ENCODE peak calls at places on chromosomes 13 and 19, in eight cellular contexts. I is heart left ventricle, T is A549, N is K562, U is suprapubic skin, V is IMR-90, M is stomach, K is breast epithelium. Z is an unnamed sample.

GRCh38 chr19:46670874-46671273 is 9.9 kb upstream of the DACT3 start:
- DNase-seq in I (no peak), T (no peak), N (no peak), U (no peak), V (peak; percentile 47), M (no peak), K (no peak), Z (no peak)

GRCh38 chr13:31174018-31174417 is 12.3 kb upstream of the HSPH1 start:
- DNase-seq in I (no peak), T (no peak), N (no peak), U (no peak), V (peak; percentile 77), M (no peak), K (no peak), Z (no peak)

GRCh38 chr13:65940720-65941119 is 1289.4 kb downstream of the PCDH9 start:
- DNase-seq in I (peak; percentile 68), T (no peak), N (no peak), U (no peak), V (no peak), M (no peak), K (no peak), Z (no peak)

GRCh38 chr13:108961542-108962125 is 332.2 kb downstream of the MYO16 start:
- DNase-seq in I (no peak), T (peak; percentile 4), N (peak; percentile 47), U (no peak), V (peak; percentile 62), M (no peak), K (no peak), Z (no peak)

GRCh38 chr19:5863030-5863665 is 7.2 kb downstream of the FUT5 start:
- DNase-seq in I (no peak), T (no peak), N (no peak), U (no peak), V (no peak), M (no peak), K (no peak), Z (no peak)

GRCh38 chr13:39263033-39263432 is 224.8 kb downstream of the NHLRC3 start:
- DNase-seq in I (peak; percentile 41), T (peak; percentile 28), N (peak; percentile 40), U (no peak), V (peak; percentile 23), M (peak; percentile 27), K (no peak), Z (peak; percentile 9)

GRCh38 chr19:38735257-38735686 is 9.0 kb downstream of the CAPN12 start:
- DNase-seq in I (no peak), T (peak; percentile 69), N (peak; percentile 45), U (no peak), V (no peak), M (peak; percentile 52), K (no peak), Z (peak; percentile 22)

GRCh38 chr13:74678308-74678958 is 544.2 kb upstream of the KLF12 start:
- DNase-seq in I (no peak), T (no peak), N (no peak), U (no peak), V (no peak), M (no peak), K (no peak), Z (no peak)

GRCh38 chr13:53276265-53276664 is 247.7 kb downstream of the OLFM4 start:
- DNase-seq in I (no peak), T (no peak), N (no peak), U (no peak), V (no peak), M (no peak), K (no peak), Z (no peak)

GRCh38 chr19:5369962-5370367 is 29.4 kb upstream of the PTPRS start:
- DNase-seq in I (no peak), T (peak; percentile 55), N (peak; percentile 77), U (no peak), V (no peak), M (peak; percentile 69), K (no peak), Z (peak; percentile 12)

GRCh38 chr13:43865892-43866291 is 13.6 kb downstream of the CCDC122 start:
- DNase-seq in I (no peak), T (no peak), N (no peak), U (no peak), V (peak; percentile 87), M (no peak), K (no peak), Z (no peak)

GRCh38 chr13:98570929-98571372 is 6.0 kb downstream of the STK24 start:
- DNase-seq in I (no peak), T (no peak), N (peak; percentile 21), U (no peak), V (no peak), M (peak; percentile 43), K (no peak), Z (no peak)

GRCh38 chr13:31775686-31776085 is 36.4 kb downstream of the RXFP2 start:
- DNase-seq in I (peak; percentile 65), T (no peak), N (no peak), U (peak; percentile 64), V (no peak), M (no peak), K (no peak), Z (no peak)

GRCh38 chr13:41463823-41464602 is 6.7 kb downstream of the RGCC start:
- DNase-seq in I (no peak), T (no peak), N (peak; percentile 88), U (no peak), V (no peak), M (no peak), K (no peak), Z (no peak)

DNA sequence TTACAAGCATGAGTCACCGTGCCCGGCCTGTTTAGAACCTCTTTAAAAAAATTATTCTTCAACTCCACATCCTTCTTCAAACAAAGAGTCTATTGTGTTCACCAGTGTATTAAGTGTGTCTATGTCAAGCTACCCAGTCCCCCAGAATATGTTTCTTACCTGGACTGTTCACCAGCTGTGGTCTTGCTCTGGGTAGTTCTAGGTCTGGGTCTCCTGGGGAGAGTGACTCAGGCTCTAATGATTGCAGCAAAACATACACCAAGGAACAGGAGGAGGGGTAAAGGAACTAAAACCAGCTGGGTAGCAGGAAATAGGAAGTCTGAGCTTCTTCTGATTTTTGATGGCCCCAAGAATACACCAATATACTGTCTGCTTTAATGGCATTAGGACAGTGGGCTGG is at the start of gene FPR1:
- DNase-seq in I (no peak), T (no peak), N (no peak), U (no peak), V (no peak), M (no peak), K (no peak), Z (no peak)
- H3K4me3 ChIP-seq in I (peak within 1 kb of the TSS; percentile 54), T (no peak within 1 kb of the TSS), N (no peak within 1 kb of the TSS), U (no peak within 1 kb of the TSS), V (no peak within 1 kb of the TSS), M (no peak within 1 kb of the TSS), K (peak within 1 kb of the TSS; percentile 13), Z (no peak within 1 kb of the TSS)

DNA sequence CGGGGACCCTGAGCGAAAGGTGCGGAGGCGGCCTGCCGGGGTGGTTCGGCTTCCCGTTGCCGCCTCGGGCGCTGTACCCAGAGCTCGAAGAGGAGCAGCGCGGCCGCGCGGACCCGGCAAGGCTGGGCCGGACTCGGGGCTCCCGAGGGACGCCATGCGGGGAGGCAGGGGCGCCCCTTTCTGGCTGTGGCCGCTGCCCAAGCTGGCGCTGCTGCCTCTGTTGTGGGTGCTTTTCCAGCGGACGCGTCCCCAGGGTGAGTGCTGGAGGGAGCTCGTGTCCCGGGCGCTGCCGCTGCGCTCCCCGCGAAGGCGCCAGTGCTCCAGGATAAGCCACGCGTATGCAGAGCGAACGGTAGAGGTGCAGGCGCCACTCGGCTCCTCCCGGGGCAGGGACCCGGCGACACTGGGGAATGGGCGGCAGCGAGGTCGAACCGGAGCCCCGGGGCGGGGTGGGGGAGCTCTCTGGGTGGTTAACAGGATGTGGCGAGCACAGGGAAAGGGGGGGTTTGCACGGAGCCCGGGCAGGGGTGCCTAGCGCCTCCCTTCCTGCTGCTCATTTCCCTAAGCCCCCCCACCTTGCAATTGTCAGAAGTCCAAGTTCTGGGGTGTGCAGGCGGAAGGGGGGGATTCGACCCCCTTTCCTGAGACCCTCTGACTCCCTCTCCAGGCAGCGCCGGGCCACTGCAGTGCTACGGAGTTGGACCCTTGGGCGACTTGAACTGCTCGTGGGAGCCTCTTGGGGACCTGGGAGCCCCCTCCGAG is at the start of gene IL27RA:
- DNase-seq in I (peak; percentile 76), T (peak; percentile 59), N (peak; percentile 88), U (no peak), V (peak; percentile 31), M (peak; percentile 64), K (no peak), Z (peak; percentile 26)
- TF ChIP-seq POLR2A in I (peak; percentile 51), T (peak; percentile 16), N (peak; percentile 78), U (no peak), V (no peak), M (no peak), K (no peak), Z (no peak)

GRCh38 chr19:50317115-50317514 is 12.1 kb downstream of the KCNC3 start:
- DNase-seq in I (no peak), T (no peak), N (no peak), U (no peak), V (no peak), M (no peak), K (no peak), Z (no peak)

GRCh38 chr19:50313812-50314536 is 15.2 kb downstream of the KCNC3 start:
- DNase-seq in I (no peak), T (no peak), N (no peak), U (no peak), V (no peak), M (no peak), K (no peak), Z (no peak)

GRCh38 chr19:50312967-50313811 is 16.0 kb downstream of the KCNC3 start:
- DNase-seq in I (no peak), T (no peak), N (no peak), U (no peak), V (no peak), M (no peak), K (no peak), Z (no peak)

GRCh38 chr19:50315773-50316448 is 13.3 kb downstream of the KCNC3 start:
- DNase-seq in I (no peak), T (peak; percentile 68), N (peak; percentile 72), U (no peak), V (no peak), M (no peak), K (no peak), Z (no peak)

GRCh38 chr19:50314724-50315700 is 14.2 kb downstream of the KCNC3 start:
- DNase-seq in I (no peak), T (no peak), N (no peak), U (peak; percentile 47), V (no peak), M (no peak), K (no peak), Z (no peak)
- H3K4me3 ChIP-seq in I (no peak overlapping the region), T (peak overlapping the region; percentile 46), N (no peak overlapping the region), U (no peak overlapping the region), V (no peak overlapping the region), M (no peak overlapping the region), K (peak overlapping the region; percentile 38), Z (no peak overlapping the region)

DNA sequence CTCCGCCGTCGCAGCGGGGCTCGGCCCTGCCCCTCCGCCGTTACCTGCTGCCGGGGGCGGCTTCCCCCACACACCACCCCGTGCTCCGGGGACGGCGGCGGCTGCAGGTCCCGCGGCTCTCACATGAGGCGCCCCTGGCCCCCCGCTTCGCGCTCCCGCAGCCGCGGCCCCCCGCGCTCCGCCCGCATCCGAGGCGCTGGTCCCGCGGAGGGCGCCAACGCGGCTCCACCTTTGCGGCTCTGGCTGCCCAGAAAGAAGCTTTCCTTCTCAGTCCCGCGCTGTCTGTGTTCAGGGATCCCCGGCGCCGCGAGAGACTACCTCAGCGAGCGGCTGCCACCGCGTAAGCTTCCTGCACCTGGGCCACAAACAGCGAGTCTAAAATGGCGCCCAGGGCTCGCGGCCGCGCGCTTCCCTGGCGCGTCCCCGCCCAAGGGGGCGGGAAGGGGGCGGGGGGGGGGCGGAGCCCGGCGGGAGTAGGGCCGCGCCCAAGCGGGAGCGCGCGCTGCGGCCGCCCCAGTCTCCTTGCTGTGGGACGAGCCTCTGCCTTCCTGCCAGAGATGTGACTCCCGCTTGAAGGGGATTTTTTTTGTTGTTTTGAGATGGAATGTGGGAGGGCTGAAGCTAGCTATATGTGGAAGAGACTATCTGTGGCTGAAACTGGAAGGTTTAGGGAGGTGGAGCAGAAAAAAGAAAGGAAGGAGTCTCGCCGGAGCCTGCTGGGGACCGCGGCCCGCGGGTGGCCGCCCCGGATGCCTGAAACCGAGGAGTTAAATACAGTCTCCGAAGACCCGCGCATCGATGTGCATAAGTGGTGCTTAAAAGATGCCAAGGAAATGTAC is at the start of gene FBXL3:
- DNase-seq in I (peak; percentile 88), T (peak; percentile 61), N (peak; percentile 80), U (peak; percentile 87), V (peak; percentile 94), M (peak; percentile 84), K (peak; percentile 79), Z (peak; percentile 85)
- TF ChIP-seq POLR2A in I (peak; percentile 55), T (peak; percentile 46), N (peak; percentile 87), U (peak; percentile 77), V (peak; percentile 53), M (no peak), K (no peak), Z (peak; percentile 67)